ENCODE peak calls at places on chromosome 17, in six cellular contexts. A is prostate gland; I is stimulated activated naive CD8-positive, alpha-beta T cell treated with anti-CD3 and anti-CD28 coated beads, Interleukin-15, Interleukin-2, amounts not matched to agents 100 U/mL and 50 U/mL, for 24 hours; D is NCI-H510A; J is ecto neural progenitor cell; K is foreskin fibroblast. H is an unnamed sample.

GRCh38 chr17:31564883-31565297 is 173.4 kb downstream of the RAB11FIP4 start:
- DNase-seq in A (no peak), I (no peak), J (no peak), K (peak; percentile 70), D (no peak), H (no peak)

GRCh38 chr17:75703191-75703590 is 18.1 kb upstream of the ITGB4 start:
- DNase-seq in K (no peak), I (no peak), J (no peak), A (no peak), D (no peak), H (no peak)

GRCh38 chr17:39769974-39770587 is 32.3 kb downstream of the GRB7 start:
- DNase-seq in I (peak; percentile 52), A (peak; percentile 62), K (peak; percentile 66), J (no peak), D (peak; percentile 36), H (peak; percentile 7)

GRCh38 chr17:78664476-78665384 is 87.5 kb upstream of the DNAH17 start:
- DNase-seq in I (no peak), D (no peak), A (no peak), J (no peak), K (peak; percentile 55), H (peak; percentile 34)

GRCh38 chr17:64155751-64156544 is 26.0 kb upstream of the ERN1 start:
- DNase-seq in K (peak; percentile 55), A (peak; percentile 86), D (no peak), J (no peak), I (no peak), H (no peak)

GRCh38 chr17:76775021-76775420 is 37.1 kb downstream of the MFSD11 start:
- DNase-seq in D (no peak), J (no peak), A (no peak), I (no peak), K (no peak), H (no peak)

GRCh38 chr17:5121186-5121841 is 5.5 kb downstream of the USP6 start:
- DNase-seq in D (no peak), J (peak; percentile 46), I (no peak), A (no peak), K (no peak), H (no peak)

GRCh38 chr17:76261421-76262215 is 3.5 kb upstream of the UBALD2 start:
- DNase-seq in K (peak; percentile 28), D (no peak), I (no peak), A (no peak), J (peak; percentile 46), H (no peak)

GRCh38 chr17:31857920-31858646 is 961 bp downstream of the COPRS start:
- DNase-seq in D (no peak), J (no peak), A (no peak), I (no peak), K (peak; percentile 43), H (no peak)

GRCh38 chr17:17983776-17984175 is 11.1 kb downstream of the DRC3 start:
- DNase-seq in A (no peak), I (no peak), K (no peak), D (no peak), J (no peak), H (no peak)

GRCh38 chr17:31803494-31804213 is 55.4 kb downstream of the COPRS start:
- DNase-seq in A (no peak), J (no peak), K (no peak), I (no peak), D (peak; percentile 9), H (peak; percentile 35)

GRCh38 chr17:61139219-61139618 is 260.4 kb upstream of the TBX2 start:
- DNase-seq in J (no peak), I (peak; percentile 48), A (no peak), D (no peak), K (peak; percentile 78), H (no peak)

GRCh38 chr17:62043602-62044001 is 21.5 kb downstream of the MED13 start:
- DNase-seq in K (no peak), A (no peak), I (no peak), J (no peak), D (no peak), H (no peak)

GRCh38 chr17:43418441-43419374 is 19.9 kb downstream of the ARL4D start:
- DNase-seq in J (no peak), K (peak; percentile 97), A (peak; percentile 59), D (no peak), I (no peak), H (peak; percentile 54)

GRCh38 chr17:3802461-3803307 is 1.7 kb upstream of the ITGAE start:
- DNase-seq in D (no peak), J (no peak), K (peak; percentile 70), I (no peak), A (peak; percentile 28), H (no peak)

GRCh38 chr17:42270596-42270995 is 5.6 kb downstream of the STAT5B start:
- DNase-seq in K (no peak), J (no peak), D (no peak), I (no peak), A (no peak), H (no peak)

GRCh38 chr17:66711936-66712335 is 123.0 kb upstream of the CACNG5 start:
- DNase-seq in I (no peak), A (peak; percentile 84), K (peak; percentile 18), J (no peak), D (peak; percentile 43), H (peak; percentile 68)

GRCh38 chr17:31917065-31917529 is 15.6 kb upstream of the UTP6 start:
- DNase-seq in I (no peak), J (no peak), A (no peak), D (no peak), K (peak; percentile 20), H (no peak)

GRCh38 chr17:68491381-68491849 is 20.8 kb upstream of the PRKAR1A start:
- DNase-seq in K (no peak), D (no peak), J (no peak), A (no peak), I (no peak), H (no peak)

GRCh38 chr17:77537566-77537965 is 396.8 kb downstream of the SEC14L1 start:
- DNase-seq in A (no peak), K (no peak), D (no peak), I (no peak), J (no peak), H (no peak)

GRCh38 chr17:4520881-4521600 is 22.4 kb downstream of the SPNS2 start:
- DNase-seq in A (peak; percentile 33), K (no peak), I (no peak), J (no peak), D (no peak), H (no peak)

H was measured in SHP77 treated with DMSO at 0.1 percent for 48 hours.